ENCODE peak calls at places on chromosomes 11 and 22, in five cellular contexts. One of them, this sample, is unnamed.

GRCh38 chr11:106422585-106422984 is 345.1 kb downstream of the AASDHPPT start:
- DNase-seq in tibial artery: no peak
- DNase-seq in A549: no peak
- DNase-seq in neural progenitor cell: no peak
- DNase-seq in AG10803: no peak
- DNase-seq in this sample: no peak

GRCh38 chr11:57279131-57279530 is 42.1 kb upstream of the APLNR start:
- DNase-seq in neural progenitor cell: no peak
- DNase-seq in AG10803: peak
- DNase-seq in tibial artery: no peak
- DNase-seq in A549: no peak
- DNase-seq in this sample: no peak

GRCh38 chr11:71484248-71485062 is 31.5 kb downstream of the NADSYN1 start:
- DNase-seq in AG10803: no peak
- DNase-seq in neural progenitor cell: no peak
- DNase-seq in A549: no peak
- DNase-seq in tibial artery: peak
- DNase-seq in this sample: no peak

GRCh38 chr11:79201637-79202347 is 239.0 kb downstream of the TENM4 start:
- DNase-seq in neural progenitor cell: no peak
- DNase-seq in A549: no peak
- DNase-seq in tibial artery: no peak
- DNase-seq in AG10803: no peak
- DNase-seq in this sample: no peak

GRCh38 chr11:78039919-78040671 is 17.0 kb upstream of the KCTD14 start:
- DNase-seq in neural progenitor cell: no peak
- DNase-seq in A549: peak
- DNase-seq in AG10803: peak
- DNase-seq in tibial artery: peak
- DNase-seq in this sample: peak

GRCh38 chr11:12862761-12863469 is 146.2 kb upstream of the RASSF10 start:
- DNase-seq in tibial artery: no peak
- DNase-seq in A549: no peak
- DNase-seq in neural progenitor cell: peak
- DNase-seq in AG10803: peak
- DNase-seq in this sample: no peak

GRCh38 chr22:46652930-46653331 is 32.7 kb downstream of the GRAMD4 start:
- DNase-seq in AG10803: no peak
- DNase-seq in neural progenitor cell: no peak
- DNase-seq in tibial artery: no peak
- DNase-seq in A549: no peak
- DNase-seq in this sample: peak

GRCh38 chr11:130601141-130601540 is 152.7 kb downstream of the ADAMTS15 start:
- DNase-seq in neural progenitor cell: peak
- DNase-seq in AG10803: peak
- DNase-seq in A549: no peak
- DNase-seq in tibial artery: peak
- DNase-seq in this sample: no peak

GRCh38 chr11:69752890-69753289 is 22.3 kb downstream of the FGF4 start:
- DNase-seq in A549: no peak
- DNase-seq in neural progenitor cell: no peak
- DNase-seq in tibial artery: no peak
- DNase-seq in AG10803: no peak
- DNase-seq in this sample: no peak

GRCh38 chr22:43860831-43861230 is 1.5 kb downstream of the SULT4A1 start:
- DNase-seq in tibial artery: no peak
- DNase-seq in AG10803: no peak
- DNase-seq in neural progenitor cell: no peak
- DNase-seq in A549: no peak
- DNase-seq in this sample: no peak

GRCh38 chr22:26529345-26529744 is 17.1 kb upstream of the TFIP11 start:
- DNase-seq in neural progenitor cell: no peak
- DNase-seq in tibial artery: no peak
- DNase-seq in AG10803: peak
- DNase-seq in A549: no peak
- DNase-seq in this sample: peak

GRCh38 chr11:2108675-2109481 is 30.3 kb downstream of the IGF2 start:
- DNase-seq in A549: no peak
- DNase-seq in AG10803: no peak
- DNase-seq in neural progenitor cell: no peak
- DNase-seq in tibial artery: no peak
- DNase-seq in this sample: no peak

GRCh38 chr11:3735827-3736226 is 61.5 kb downstream of the NUP98 start:
- DNase-seq in neural progenitor cell: no peak
- DNase-seq in A549: no peak
- DNase-seq in AG10803: peak
- DNase-seq in tibial artery: no peak
- DNase-seq in this sample: no peak

GRCh38 chr11:131985769-131986393 is 615.5 kb downstream of the NTM start:
- DNase-seq in A549: no peak
- DNase-seq in AG10803: peak
- DNase-seq in neural progenitor cell: no peak
- DNase-seq in tibial artery: no peak
- DNase-seq in this sample: no peak

GRCh38 chr22:46815896-46816721 is 53.7 kb downstream of the TBC1D22A start:
- DNase-seq in AG10803: peak
- DNase-seq in A549: no peak
- DNase-seq in tibial artery: no peak
- DNase-seq in neural progenitor cell: no peak
- DNase-seq in this sample: no peak

GRCh38 chr11:119284344-119285157 is 32.4 kb downstream of the MCAM start:
- DNase-seq in A549: peak
- DNase-seq in tibial artery: no peak
- DNase-seq in neural progenitor cell: peak
- DNase-seq in AG10803: peak
- DNase-seq in this sample: peak

GRCh38 chr22:30290679-30291333 is 1.5 kb upstream of the CASTOR1 start:
- DNase-seq in neural progenitor cell: peak
- DNase-seq in AG10803: peak
- DNase-seq in A549: no peak
- DNase-seq in tibial artery: peak
- DNase-seq in this sample: no peak